ENCODE peak calls at places on chromosomes 4 and X, in five cellular contexts. Y, X, C, Z and D are unnamed samples.

GRCh38 chrX:9670136-9670905 is 95.3 kb downstream of the GPR143 start:
- DNase-seq in Y (no peak), X (no peak), C (peak), Z (no peak), D (no peak)

GRCh38 chr4:133839326-133839725 is 362.3 kb downstream of the PABPC4L start:
- DNase-seq in X (no peak), Z (no peak), C (no peak), Y (no peak), D (no peak)

GRCh38 chrX:1468250-1468772 is 15.6 kb upstream of the ASMTL start:
- DNase-seq in C (no peak), X (no peak), Z (peak), Y (peak), D (no peak)

GRCh38 chr4:12852338-12853307 is 631.5 kb downstream of the RAB28 start:
- DNase-seq in X (peak), Y (no peak), Z (no peak), C (peak), D (peak)

GRCh38 chrX:132415012-132415411 is 73.8 kb downstream of the MBNL3 start:
- DNase-seq in Z (no peak), Y (no peak), X (no peak), C (no peak), D (no peak)

GRCh38 chrX:96314974-96315373 is 369.7 kb upstream of the DIAPH2 start:
- DNase-seq in Z (no peak), C (no peak), Y (no peak), X (peak), D (no peak)

GRCh38 chr4:1399508-1400190 is 6.6 kb downstream of the NKX1-1 start:
- DNase-seq in Y (no peak), C (no peak), X (no peak), Z (no peak), D (no peak)

GRCh38 chr4:180060159-180060889 is 2182.9 kb upstream of the TENM3 start:
- DNase-seq in Y (no peak), Z (no peak), X (no peak), C (no peak), D (no peak)

GRCh38 chrX:4043951-4044350 is 330.5 kb upstream of the PRKX start:
- DNase-seq in Y (no peak), Z (no peak), X (no peak), C (no peak), D (no peak)

GRCh38 chrX:107684956-107685385 is 56.7 kb downstream of the PRPS1 start:
- DNase-seq in X (no peak), Y (no peak), Z (no peak), C (peak), D (no peak)

GRCh38 chrX:85375333-85375738 is 4.1 kb downstream of the POF1B start:
- DNase-seq in C (no peak), Z (no peak), Y (no peak), X (no peak), D (no peak)

GRCh38 chr4:73257995-73258667 is 467 bp downstream of the ANKRD17 start:
- DNase-seq in X (peak), C (peak), Y (no peak), Z (peak), D (no peak)

GRCh38 chr4:6520051-6520450 is 47.6 kb upstream of the PPP2R2C start:
- DNase-seq in Z (no peak), C (no peak), X (no peak), Y (no peak), D (no peak)

GRCh38 chr4:174394915-174395314 is 111.2 kb downstream of the CEP44 start:
- DNase-seq in C (no peak), X (no peak), Z (no peak), Y (no peak), D (no peak)

GRCh38 chr4:143341186-143341755 is 4.6 kb downstream of the GAB1 start:
- DNase-seq in C (no peak), Y (no peak), X (no peak), Z (no peak), D (no peak)

GRCh38 chrX:119105826-119106225 is 21.8 kb downstream of the KIAA1210 start:
- DNase-seq in X (no peak), Z (no peak), Y (no peak), C (no peak), D (no peak)

GRCh38 chr4:2251073-2251794 is 9.3 kb upstream of the HAUS3 start:
- DNase-seq in Y (no peak), X (no peak), Z (no peak), C (no peak), D (no peak)

GRCh38 chrX:38347136-38347535 is 5.3 kb upstream of the OTC start:
- DNase-seq in Z (no peak), C (no peak), X (no peak), Y (no peak), D (no peak)

GRCh38 chr4:5215321-5215720 is 164.0 kb downstream of the STK32B start:
- DNase-seq in Z (no peak), C (no peak), Y (no peak), X (no peak), D (no peak)

GRCh38 chr4:172311682-172312081 is 498.5 kb downstream of the GALNTL6 start:
- DNase-seq in C (no peak), Z (no peak), Y (no peak), X (no peak), D (no peak)

GRCh38 chr4:53854991-53855885 is 209.2 kb downstream of the CHIC2 start:
- DNase-seq in C (no peak), X (no peak), Y (no peak), Z (no peak), D (no peak)

GRCh38 chr4:41160010-41160789 is 54.1 kb downstream of the APBB2 start:
- DNase-seq in Y (no peak), C (no peak), X (no peak), Z (no peak), D (peak)

GRCh38 chrX:350534-351321 is 32.1 kb upstream of the GTPBP6 start:
- DNase-seq in C (no peak), Z (peak), X (no peak), Y (no peak), D (no peak)

GRCh38 chr4:33060873-33061542 is 2340.8 kb downstream of the PCDH7 start:
- DNase-seq in C (peak), X (peak), Z (peak), Y (no peak), D (peak)
- TF ChIP-seq MAX in C (no peak), X (no peak), Z (no peak), Y (no peak), D (no peak)

DNA sequence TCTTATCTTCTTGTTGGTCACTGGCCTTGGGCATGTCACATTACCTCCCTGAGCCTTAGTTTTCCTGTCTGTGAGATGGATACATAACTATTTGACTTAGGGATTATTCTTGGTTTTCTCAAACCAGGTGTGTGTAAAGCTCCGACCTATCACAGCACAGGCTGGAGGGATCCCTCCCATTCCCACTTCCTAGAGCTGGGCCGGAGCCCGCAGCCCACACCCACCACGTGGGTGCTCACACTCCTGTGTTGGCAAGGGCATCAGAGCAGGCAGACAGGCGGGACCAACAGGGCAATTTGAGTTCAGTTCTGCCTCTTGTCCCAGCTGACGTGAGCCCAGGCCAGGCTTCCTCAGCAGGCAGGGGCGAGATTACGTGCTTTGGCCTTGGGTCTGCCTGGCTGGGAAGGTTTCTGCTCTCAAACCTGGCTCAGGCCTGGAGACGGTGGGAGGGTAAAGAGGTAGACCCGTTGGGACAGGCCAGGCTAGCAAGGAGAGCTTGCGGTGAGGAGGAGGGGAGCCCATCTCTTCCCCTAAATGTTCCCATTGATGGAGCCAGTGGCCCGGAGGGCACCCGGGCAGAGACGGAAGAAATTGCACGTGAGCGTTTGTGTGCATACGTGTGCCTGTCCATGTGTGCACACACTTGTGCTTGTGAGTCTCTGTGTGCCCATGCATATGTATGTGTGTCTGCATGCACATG is 734 bp upstream of the SH3TC1 start:
- DNase-seq in Z (no peak), C (no peak), X (no peak), Y (peak), D (no peak)
- H3K27ac ChIP-seq in Z (no peak), C (no peak), X (no peak), Y (peak), D (peak)

DNA sequence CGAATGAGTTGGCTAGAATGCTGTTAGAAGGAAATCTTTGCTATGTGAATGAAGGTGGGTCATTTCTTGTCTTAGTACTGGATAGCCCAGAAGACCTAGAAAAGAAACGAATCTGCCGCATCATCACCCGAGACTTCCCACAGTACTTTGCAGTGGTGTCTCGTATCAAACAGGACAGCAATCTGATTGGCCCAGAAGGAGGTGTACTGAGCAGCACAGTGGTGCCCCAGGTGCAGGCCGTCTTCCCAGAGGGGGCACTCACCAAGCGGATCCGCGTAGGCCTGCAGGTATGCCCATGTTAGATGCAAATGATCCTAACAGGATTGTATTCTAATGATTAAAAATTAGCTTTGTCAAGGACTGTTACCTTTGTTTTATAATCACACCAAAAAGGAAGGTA is 286.3 kb downstream of the ANK2 start:
- DNase-seq in Y (no peak), Z (no peak), X (no peak), C (no peak), D (no peak)
- TF ChIP-seq ATF3 in Y (no peak), Z (no peak), X (no peak), C (no peak), D (no peak)

GRCh38 chr4:25081866-25082471 is 51.2 kb upstream of the LGI2 start:
- DNase-seq in X (no peak), Y (no peak), C (no peak), Z (no peak), D (no peak)
- TF ChIP-seq MAX in X (no peak), Y (no peak), C (no peak), Z (no peak), D (no peak)

DNA sequence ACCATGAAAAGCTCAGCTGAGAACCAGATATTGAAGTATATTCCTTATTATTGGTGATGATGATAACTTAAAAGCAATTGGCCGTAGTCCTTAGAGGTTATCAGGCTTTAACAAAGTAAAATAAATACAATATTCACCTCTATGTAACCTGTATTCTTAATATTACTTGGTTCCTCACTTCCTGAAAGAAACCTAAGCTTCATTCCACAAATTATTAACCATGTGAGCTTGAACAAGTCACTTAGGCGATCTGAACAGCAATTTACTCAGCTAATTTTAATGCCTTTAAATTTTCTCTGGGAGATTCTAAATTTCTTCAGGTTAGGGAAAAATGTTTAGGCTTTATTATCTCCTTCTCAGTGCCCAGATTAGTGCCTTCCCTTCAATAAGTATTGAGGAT is 69.2 kb downstream of the CLDN22 start:
- DNase-seq in C (no peak), X (no peak), Z (no peak), Y (no peak), D (no peak)
- H3K27ac ChIP-seq in C (no peak), X (no peak), Z (no peak), Y (no peak), D (no peak)